ENCODE peak calls at places on chromosomes 16 and 17, in five cellular contexts. X, T, J, U and W are unnamed samples.

GRCh38 chr16:26316683-26317464 is 625.1 kb downstream of the HS3ST4 start:
- DNase-seq in X (no peak), T (no peak), J (no peak), U (no peak), W (no peak)

GRCh38 chr17:9339958-9340357 is 235.7 kb downstream of the STX8 start:
- DNase-seq in X (no peak), T (no peak), J (no peak), U (peak; percentile 87), W (no peak)

GRCh38 chr16:3950343-3951193 is 70.1 kb upstream of the CREBBP start:
- DNase-seq in X (no peak), T (peak; percentile 94), J (no peak), U (peak; percentile 68), W (peak; percentile 44)

GRCh38 chr16:1082266-1082951 is 9.9 kb downstream of the SSTR5 start:
- DNase-seq in X (no peak), T (no peak), J (no peak), U (no peak), W (no peak)

GRCh38 chr16:76683051-76683450 is 405.9 kb downstream of the CNTNAP4 start:
- DNase-seq in X (no peak), T (no peak), J (no peak), U (no peak), W (no peak)

GRCh38 chr16:4535627-4536108 is 2.9 kb downstream of the CDIP1 start:
- DNase-seq in X (no peak), T (no peak), J (no peak), U (no peak), W (no peak)

GRCh38 chr16:27020031-27020430 is 46.7 kb upstream of the C16orf82 start:
- DNase-seq in X (no peak), T (no peak), J (no peak), U (no peak), W (no peak)

GRCh38 chr17:77210331-77210730 is 69.6 kb downstream of the SEC14L1 start:
- DNase-seq in X (no peak), T (no peak), J (no peak), U (no peak), W (no peak)

GRCh38 chr16:53668869-53669268 is 34.8 kb downstream of the RPGRIP1L start:
- DNase-seq in X (no peak), T (no peak), J (no peak), U (no peak), W (no peak)

GRCh38 chr17:43905985-43906852 is 1.1 kb downstream of the MPP2 start:
- DNase-seq in X (peak; percentile 51), T (peak; percentile 88), J (no peak), U (peak; percentile 73), W (peak; percentile 58)

GRCh38 chr17:45031231-45032149 is 19.9 kb downstream of the DCAKD start:
- DNase-seq in X (no peak), T (no peak), J (no peak), U (no peak), W (no peak)

GRCh38 chr17:58337126-58337599 is 8.6 kb upstream of the TSPOAP1 start:
- DNase-seq in X (peak; percentile 60), T (no peak), J (no peak), U (no peak), W (no peak)

GRCh38 chr17:61678339-61678738 is 87.3 kb upstream of the NACA2 start:
- DNase-seq in X (no peak), T (no peak), J (no peak), U (no peak), W (no peak)

GRCh38 chr16:2687531-2688308 is 5.4 kb downstream of the KCTD5 start:
- DNase-seq in X (no peak), T (peak; percentile 39), J (no peak), U (no peak), W (no peak)
- H3K4me3 ChIP-seq in X (no peak overlapping the region), T (no peak overlapping the region), J (no peak overlapping the region), U (no peak overlapping the region), W (no peak overlapping the region)

GRCh38 chr17:40347319-40348135 is 17.0 kb downstream of the GJD3 start:
- DNase-seq in X (no peak), T (no peak), J (no peak), U (no peak), W (no peak)

GRCh38 chr17:40346768-40347154 is 17.8 kb downstream of the GJD3 start:
- DNase-seq in X (no peak), T (no peak), J (no peak), U (no peak), W (no peak)

GRCh38 chr17:40345161-40346034 is 19.1 kb downstream of the GJD3 start:
- DNase-seq in X (peak; percentile 50), T (peak; percentile 83), J (no peak), U (peak; percentile 90), W (peak; percentile 94)

GRCh38 chr17:40344321-40345160 is 20.0 kb downstream of the GJD3 start:
- DNase-seq in X (peak; percentile 40), T (no peak), J (no peak), U (no peak), W (no peak)

DNA sequence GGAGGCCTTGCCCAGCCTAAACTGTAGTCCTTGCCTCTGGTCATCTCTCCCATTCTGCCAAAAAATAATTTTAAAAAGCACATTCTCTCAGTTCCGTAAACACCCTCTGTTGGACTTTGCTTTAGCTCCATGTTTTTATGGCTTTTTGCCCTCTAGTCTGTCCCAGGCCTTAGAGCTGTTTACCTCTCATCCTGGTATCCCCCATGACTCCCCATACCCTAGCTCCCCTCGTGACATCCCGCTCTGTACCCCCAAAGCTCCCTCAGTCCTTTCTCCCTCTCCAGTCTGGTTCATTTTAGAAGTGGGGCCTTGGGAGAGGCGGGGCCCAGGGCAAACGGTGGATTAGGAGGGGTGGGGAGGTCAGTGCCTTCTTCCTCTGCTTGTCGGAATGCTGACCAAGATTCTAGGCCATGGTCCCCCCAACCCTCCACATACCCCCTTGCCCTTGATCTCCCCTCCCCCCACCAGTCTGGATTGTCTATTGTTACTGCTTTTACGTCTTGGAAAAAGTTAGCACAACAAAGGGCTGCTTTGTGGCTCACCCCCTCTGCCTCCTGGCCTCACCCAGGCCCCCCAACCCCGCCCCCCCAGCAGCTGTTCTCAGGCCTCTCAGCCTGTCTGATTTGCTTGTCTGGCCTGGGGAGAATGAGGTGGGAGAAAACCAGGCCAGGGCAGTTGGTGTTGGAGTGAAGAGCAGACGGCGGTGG is 18.3 kb downstream of the GJD3 start:
- DNase-seq in X (no peak), T (no peak), J (no peak), U (no peak), W (peak; percentile 50)
- H3K4me3 ChIP-seq in X (peak overlapping the region; percentile 49), T (no peak overlapping the region), J (no peak overlapping the region), U (no peak overlapping the region), W (peak overlapping the region; percentile 86)

GRCh38 chr16:84839956-84840355 is 20.2 kb downstream of the CRISPLD2 start:
- DNase-seq in X (no peak), T (no peak), J (peak; percentile 37), U (no peak), W (no peak)
- H3K4me3 ChIP-seq in X (no peak overlapping the region), T (no peak overlapping the region), J (no peak overlapping the region), U (no peak overlapping the region), W (no peak overlapping the region)

GRCh38 chr17:46179375-46179999 is 13.7 kb downstream of the KANSL1 start:
- DNase-seq in X (no peak), T (no peak), J (no peak), U (no peak), W (no peak)
- H3K4me3 ChIP-seq in X (no peak overlapping the region), T (no peak overlapping the region), J (no peak overlapping the region), U (no peak overlapping the region), W (no peak overlapping the region)

GRCh38 chr17:48010193-48010592 is 27.4 kb downstream of the COPZ2 start:
- DNase-seq in X (no peak), T (no peak), J (no peak), U (no peak), W (no peak)

GRCh38 chr17:48011405-48012150 is 26.0 kb downstream of the COPZ2 start:
- DNase-seq in X (peak; percentile 32), T (no peak), J (peak; percentile 35), U (no peak), W (no peak)

GRCh38 chr17:48013876-48014602 is 23.6 kb downstream of the COPZ2 start:
- DNase-seq in X (no peak), T (no peak), J (no peak), U (no peak), W (no peak)

GRCh38 chr17:48014603-48015037 is 23.0 kb downstream of the COPZ2 start:
- DNase-seq in X (no peak), T (no peak), J (no peak), U (no peak), W (no peak)

GRCh38 chr17:48012151-48012520 is 25.5 kb downstream of the COPZ2 start:
- DNase-seq in X (peak; percentile 61), T (peak; percentile 64), J (no peak), U (peak; percentile 40), W (no peak)
- H3K4me3 ChIP-seq in X (peak overlapping the region; percentile 29), T (no peak overlapping the region), J (no peak overlapping the region), U (no peak overlapping the region), W (peak overlapping the region; percentile 21)

GRCh38 chr17:427327-427726 is 74.7 kb upstream of the RPH3AL start:
- DNase-seq in X (no peak), T (no peak), J (no peak), U (no peak), W (no peak)

GRCh38 chr17:429589-429988 is 77.0 kb upstream of the RPH3AL start:
- DNase-seq in X (no peak), T (no peak), J (no peak), U (no peak), W (no peak)

GRCh38 chr17:427891-428290 is 75.3 kb upstream of the RPH3AL start:
- DNase-seq in X (no peak), T (no peak), J (no peak), U (no peak), W (no peak)

GRCh38 chr17:431494-431893 is 78.9 kb upstream of the RPH3AL start:
- DNase-seq in X (no peak), T (no peak), J (no peak), U (no peak), W (no peak)

GRCh38 chr17:428414-428813 is 75.8 kb upstream of the RPH3AL start:
- DNase-seq in X (no peak), T (no peak), J (no peak), U (no peak), W (no peak)
- H3K4me3 ChIP-seq in X (no peak overlapping the region), T (no peak overlapping the region), J (no peak overlapping the region), U (no peak overlapping the region), W (no peak overlapping the region)

GRCh38 chr16:75004460-75004859 is 5.6 kb downstream of the ZNRF1 start:
- DNase-seq in X (no peak), T (no peak), J (no peak), U (no peak), W (no peak)
- H3K4me3 ChIP-seq in X (no peak overlapping the region), T (no peak overlapping the region), J (no peak overlapping the region), U (no peak overlapping the region), W (no peak overlapping the region)

DNA sequence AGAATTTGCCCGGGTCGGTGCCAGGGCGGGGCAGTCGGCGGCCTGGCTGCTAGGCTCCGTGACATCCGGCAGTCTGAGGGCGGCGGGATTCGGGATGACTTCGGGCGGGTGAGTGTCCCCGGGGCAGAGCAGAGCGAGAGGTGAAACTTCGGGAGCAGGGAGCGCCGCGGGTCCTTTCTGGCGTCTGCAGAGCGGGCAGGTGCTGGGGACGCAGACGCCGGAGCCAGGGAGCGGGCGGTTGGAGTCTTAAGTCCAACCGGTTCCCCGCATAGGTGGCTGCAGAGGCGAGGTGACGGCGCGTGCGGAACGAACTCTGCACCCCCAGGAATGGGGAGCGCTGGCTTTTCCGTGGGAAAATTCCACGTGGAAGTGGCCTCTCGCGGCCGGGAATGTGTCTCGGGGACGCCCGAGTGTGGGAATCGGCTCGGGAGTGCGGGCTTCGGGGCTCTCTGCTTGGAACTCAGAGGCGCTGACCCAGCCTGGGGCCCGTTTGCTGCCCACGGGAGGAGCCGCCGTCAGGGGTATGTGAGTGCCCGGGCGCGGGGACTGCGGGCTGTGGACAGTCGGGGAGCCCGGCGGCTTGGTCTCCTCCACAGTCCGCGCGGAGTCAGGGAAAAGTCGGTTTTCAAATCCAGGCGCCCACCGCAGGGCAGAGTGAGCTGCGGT is at the start of gene B4GALNT2:
- DNase-seq in X (peak; percentile 4), T (no peak), J (no peak), U (peak; percentile 6), W (peak; percentile 48)
- H3K4me3 ChIP-seq in X (no peak within 1 kb of the TSS), T (no peak within 1 kb of the TSS), J (no peak within 1 kb of the TSS), U (no peak within 1 kb of the TSS), W (peak within 1 kb of the TSS; percentile 48)